ENCODE peak calls at places on chromosomes 4 and X, in eight cellular contexts. One of them, this sample, is unnamed. For H3K4me1, the result is how much of the 10 kb centered on the place peaks cover.

GRCh38 chr4:107858158-107858742 is 33.5 kb downstream of the SGMS2 start:
- DNase-seq in neural progenitor cell: no peak
- DNase-seq in right cardiac atrium: no peak
- DNase-seq in CD4-positive, alpha-beta memory T cell: no peak
- DNase-seq in heart right ventricle: no peak
- DNase-seq in Peyer's patch: no peak
- DNase-seq in uterus: no peak
- DNase-seq in fibroblast of lung: no peak
- DNase-seq in this sample: no peak

GRCh38 chrX:16185725-16186136 is 18.4 kb downstream of the MAGEB17 start:
- DNase-seq in neural progenitor cell: no peak
- DNase-seq in right cardiac atrium: no peak
- DNase-seq in CD4-positive, alpha-beta memory T cell: no peak
- DNase-seq in heart right ventricle: no peak
- DNase-seq in Peyer's patch: no peak
- DNase-seq in uterus: no peak
- DNase-seq in fibroblast of lung: peak
- DNase-seq in this sample: no peak

GRCh38 chr4:36844448-36844847 is 400.1 kb upstream of the NWD2 start:
- DNase-seq in neural progenitor cell: no peak
- DNase-seq in right cardiac atrium: no peak
- DNase-seq in CD4-positive, alpha-beta memory T cell: no peak
- DNase-seq in heart right ventricle: no peak
- DNase-seq in Peyer's patch: no peak
- DNase-seq in uterus: no peak
- DNase-seq in fibroblast of lung: no peak
- DNase-seq in this sample: no peak

GRCh38 chrX:9532349-9532748 is 67.5 kb downstream of the TBL1X start:
- DNase-seq in neural progenitor cell: no peak
- DNase-seq in right cardiac atrium: peak
- DNase-seq in CD4-positive, alpha-beta memory T cell: no peak
- DNase-seq in heart right ventricle: peak
- DNase-seq in Peyer's patch: no peak
- DNase-seq in uterus: peak
- DNase-seq in fibroblast of lung: no peak
- DNase-seq in this sample: peak

GRCh38 chrX:54166915-54167314 is 16.1 kb downstream of the FAM120C start:
- DNase-seq in neural progenitor cell: no peak
- DNase-seq in right cardiac atrium: no peak
- DNase-seq in CD4-positive, alpha-beta memory T cell: no peak
- DNase-seq in heart right ventricle: no peak
- DNase-seq in Peyer's patch: no peak
- DNase-seq in uterus: no peak
- DNase-seq in fibroblast of lung: peak
- DNase-seq in this sample: no peak

GRCh38 chr4:125085-125820 is 952 bp downstream of the ZNF718 start:
- DNase-seq in neural progenitor cell: peak
- DNase-seq in right cardiac atrium: peak
- DNase-seq in CD4-positive, alpha-beta memory T cell: no peak
- DNase-seq in heart right ventricle: peak
- DNase-seq in Peyer's patch: peak
- DNase-seq in uterus: no peak
- DNase-seq in fibroblast of lung: peak
- DNase-seq in this sample: peak

GRCh38 chr4:114495471-114495928 is 103.1 kb upstream of the UGT8 start:
- DNase-seq in neural progenitor cell: peak
- DNase-seq in right cardiac atrium: no peak
- DNase-seq in CD4-positive, alpha-beta memory T cell: no peak
- DNase-seq in heart right ventricle: no peak
- DNase-seq in Peyer's patch: no peak
- DNase-seq in uterus: no peak
- DNase-seq in fibroblast of lung: no peak
- DNase-seq in this sample: peak

GRCh38 chr4:138401330-138401729 is 159.2 kb upstream of the SLC7A11 start:
- DNase-seq in neural progenitor cell: no peak
- DNase-seq in right cardiac atrium: peak
- DNase-seq in CD4-positive, alpha-beta memory T cell: no peak
- DNase-seq in heart right ventricle: peak
- DNase-seq in Peyer's patch: no peak
- DNase-seq in uterus: peak
- DNase-seq in fibroblast of lung: peak
- DNase-seq in this sample: peak

GRCh38 chr4:82431026-82431745 is 796 bp downstream of the ENOPH1 start:
- DNase-seq in neural progenitor cell: no peak
- DNase-seq in right cardiac atrium: peak
- DNase-seq in CD4-positive, alpha-beta memory T cell: peak
- DNase-seq in heart right ventricle: peak
- DNase-seq in Peyer's patch: peak
- DNase-seq in uterus: no peak
- DNase-seq in fibroblast of lung: no peak
- DNase-seq in this sample: no peak

GRCh38 chr4:107877361-107877760 is 52.6 kb downstream of the SGMS2 start:
- DNase-seq in neural progenitor cell: no peak
- DNase-seq in right cardiac atrium: no peak
- DNase-seq in CD4-positive, alpha-beta memory T cell: no peak
- DNase-seq in heart right ventricle: no peak
- DNase-seq in Peyer's patch: no peak
- DNase-seq in uterus: no peak
- DNase-seq in fibroblast of lung: no peak
- DNase-seq in this sample: no peak

GRCh38 chrX:33324099-33324498 is 112.8 kb upstream of the DMD start:
- DNase-seq in neural progenitor cell: peak
- DNase-seq in right cardiac atrium: no peak
- DNase-seq in CD4-positive, alpha-beta memory T cell: no peak
- DNase-seq in heart right ventricle: no peak
- DNase-seq in Peyer's patch: no peak
- DNase-seq in uterus: no peak
- DNase-seq in fibroblast of lung: no peak
- DNase-seq in this sample: no peak

DNA sequence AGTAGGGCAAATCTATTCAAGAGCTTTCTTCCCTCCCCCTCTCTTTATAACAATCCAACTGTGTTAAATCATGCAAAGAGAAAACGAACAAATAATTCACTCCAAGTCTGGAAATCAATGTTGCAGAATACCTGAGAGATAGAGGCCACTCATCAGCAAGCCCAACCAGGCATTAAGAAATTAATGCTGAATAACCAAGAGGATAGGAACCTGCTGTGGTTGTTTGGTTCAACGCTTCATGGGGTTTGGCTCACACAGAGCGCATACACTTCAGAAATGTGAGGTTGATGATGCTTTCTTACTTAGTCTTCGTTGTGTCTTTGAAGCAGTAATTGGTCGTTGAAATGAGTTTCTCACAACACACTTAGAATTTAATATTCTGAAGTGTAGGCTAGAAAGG is 1540.0 kb upstream of the PABPC4L start:
- DNase-seq in neural progenitor cell: peak
- DNase-seq in right cardiac atrium: no peak
- DNase-seq in CD4-positive, alpha-beta memory T cell: no peak
- DNase-seq in heart right ventricle: no peak
- DNase-seq in Peyer's patch: no peak
- DNase-seq in uterus: no peak
- DNase-seq in fibroblast of lung: no peak
- DNase-seq in this sample: no peak
- H3K4me1 ChIP-seq in neural progenitor cell: under half
- H3K4me1 ChIP-seq in right cardiac atrium: under half
- H3K4me1 ChIP-seq in CD4-positive, alpha-beta memory T cell: under half
- H3K4me1 ChIP-seq in heart right ventricle: under half
- H3K4me1 ChIP-seq in Peyer's patch: under half
- H3K4me1 ChIP-seq in uterus: under half
- H3K4me1 ChIP-seq in fibroblast of lung: under half
- H3K4me1 ChIP-seq in this sample: under half

GRCh38 chr4:7208509-7209451 is 16.4 kb downstream of the SORCS2 start:
- DNase-seq in neural progenitor cell: no peak
- DNase-seq in right cardiac atrium: peak
- DNase-seq in CD4-positive, alpha-beta memory T cell: no peak
- DNase-seq in heart right ventricle: no peak
- DNase-seq in Peyer's patch: no peak
- DNase-seq in uterus: no peak
- DNase-seq in fibroblast of lung: no peak
- DNase-seq in this sample: no peak

GRCh38 chr4:7212101-7212674 is 19.9 kb downstream of the SORCS2 start:
- DNase-seq in neural progenitor cell: no peak
- DNase-seq in right cardiac atrium: no peak
- DNase-seq in CD4-positive, alpha-beta memory T cell: no peak
- DNase-seq in heart right ventricle: no peak
- DNase-seq in Peyer's patch: no peak
- DNase-seq in uterus: no peak
- DNase-seq in fibroblast of lung: no peak
- DNase-seq in this sample: no peak

GRCh38 chr4:7210818-7211217 is 18.5 kb downstream of the SORCS2 start:
- DNase-seq in neural progenitor cell: no peak
- DNase-seq in right cardiac atrium: no peak
- DNase-seq in CD4-positive, alpha-beta memory T cell: no peak
- DNase-seq in heart right ventricle: no peak
- DNase-seq in Peyer's patch: no peak
- DNase-seq in uterus: peak
- DNase-seq in fibroblast of lung: peak
- DNase-seq in this sample: no peak

GRCh38 chr4:7207791-7208231 is 15.5 kb downstream of the SORCS2 start:
- DNase-seq in neural progenitor cell: no peak
- DNase-seq in right cardiac atrium: peak
- DNase-seq in CD4-positive, alpha-beta memory T cell: no peak
- DNase-seq in heart right ventricle: no peak
- DNase-seq in Peyer's patch: no peak
- DNase-seq in uterus: peak
- DNase-seq in fibroblast of lung: no peak
- DNase-seq in this sample: no peak

GRCh38 chr4:7209699-7210098 is 17.4 kb downstream of the SORCS2 start:
- DNase-seq in neural progenitor cell: no peak
- DNase-seq in right cardiac atrium: peak
- DNase-seq in CD4-positive, alpha-beta memory T cell: no peak
- DNase-seq in heart right ventricle: no peak
- DNase-seq in Peyer's patch: no peak
- DNase-seq in uterus: no peak
- DNase-seq in fibroblast of lung: no peak
- DNase-seq in this sample: no peak
- H3K4me1 ChIP-seq in neural progenitor cell: under half
- H3K4me1 ChIP-seq in right cardiac atrium: under half
- H3K4me1 ChIP-seq in CD4-positive, alpha-beta memory T cell: under half
- H3K4me1 ChIP-seq in heart right ventricle: under half
- H3K4me1 ChIP-seq in Peyer's patch: under half
- H3K4me1 ChIP-seq in uterus: under half
- H3K4me1 ChIP-seq in fibroblast of lung: under half
- H3K4me1 ChIP-seq in this sample: under half

DNA sequence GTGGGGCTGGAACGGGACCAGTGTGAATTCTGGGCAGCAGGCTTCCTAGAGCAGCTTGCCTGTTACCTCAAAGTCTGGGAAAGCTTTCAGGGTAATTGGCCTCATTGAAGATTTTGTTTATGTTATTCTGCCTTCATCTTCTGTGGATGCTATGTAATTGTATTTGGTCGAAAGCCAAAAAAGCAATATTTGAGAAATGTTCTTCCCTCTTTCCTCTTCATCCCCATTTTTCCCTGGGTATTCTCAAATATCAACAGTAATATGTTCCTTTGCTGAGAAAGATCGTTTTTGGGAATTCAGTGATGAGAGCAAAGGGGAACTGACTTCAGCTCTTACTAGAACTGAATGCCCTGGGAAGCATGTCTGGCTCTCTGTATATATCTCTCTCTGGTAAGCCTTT is 13.0 kb downstream of the TMEM131L start:
- DNase-seq in neural progenitor cell: no peak
- DNase-seq in right cardiac atrium: no peak
- DNase-seq in CD4-positive, alpha-beta memory T cell: no peak
- DNase-seq in heart right ventricle: no peak
- DNase-seq in Peyer's patch: no peak
- DNase-seq in uterus: no peak
- DNase-seq in fibroblast of lung: peak
- DNase-seq in this sample: no peak
- H3K4me1 ChIP-seq in neural progenitor cell: under half
- H3K4me1 ChIP-seq in right cardiac atrium: under half
- H3K4me1 ChIP-seq in CD4-positive, alpha-beta memory T cell: half or more
- H3K4me1 ChIP-seq in heart right ventricle: under half
- H3K4me1 ChIP-seq in Peyer's patch: under half
- H3K4me1 ChIP-seq in uterus: under half
- H3K4me1 ChIP-seq in fibroblast of lung: under half
- H3K4me1 ChIP-seq in this sample: under half

GRCh38 chrX:48957477-48957826 is at the start of gene OTUD5:
- DNase-seq in neural progenitor cell: no peak
- DNase-seq in right cardiac atrium: no peak
- DNase-seq in CD4-positive, alpha-beta memory T cell: peak
- DNase-seq in heart right ventricle: peak
- DNase-seq in Peyer's patch: peak
- DNase-seq in uterus: peak
- DNase-seq in fibroblast of lung: no peak
- DNase-seq in this sample: peak

GRCh38 chrX:48958635-48959094 is 1.3 kb upstream of the OTUD5 start:
- DNase-seq in neural progenitor cell: peak
- DNase-seq in right cardiac atrium: peak
- DNase-seq in CD4-positive, alpha-beta memory T cell: no peak
- DNase-seq in heart right ventricle: peak
- DNase-seq in Peyer's patch: no peak
- DNase-seq in uterus: peak
- DNase-seq in fibroblast of lung: peak
- DNase-seq in this sample: no peak

GRCh38 chrX:48956728-48957414 is 536 bp downstream of the OTUD5 start:
- DNase-seq in neural progenitor cell: peak
- DNase-seq in right cardiac atrium: peak
- DNase-seq in CD4-positive, alpha-beta memory T cell: peak
- DNase-seq in heart right ventricle: no peak
- DNase-seq in Peyer's patch: no peak
- DNase-seq in uterus: peak
- DNase-seq in fibroblast of lung: no peak
- DNase-seq in this sample: peak

GRCh38 chrX:48960291-48960690 is 2.9 kb upstream of the OTUD5 start:
- DNase-seq in neural progenitor cell: no peak
- DNase-seq in right cardiac atrium: no peak
- DNase-seq in CD4-positive, alpha-beta memory T cell: no peak
- DNase-seq in heart right ventricle: no peak
- DNase-seq in Peyer's patch: peak
- DNase-seq in uterus: no peak
- DNase-seq in fibroblast of lung: no peak
- DNase-seq in this sample: no peak

DNA sequence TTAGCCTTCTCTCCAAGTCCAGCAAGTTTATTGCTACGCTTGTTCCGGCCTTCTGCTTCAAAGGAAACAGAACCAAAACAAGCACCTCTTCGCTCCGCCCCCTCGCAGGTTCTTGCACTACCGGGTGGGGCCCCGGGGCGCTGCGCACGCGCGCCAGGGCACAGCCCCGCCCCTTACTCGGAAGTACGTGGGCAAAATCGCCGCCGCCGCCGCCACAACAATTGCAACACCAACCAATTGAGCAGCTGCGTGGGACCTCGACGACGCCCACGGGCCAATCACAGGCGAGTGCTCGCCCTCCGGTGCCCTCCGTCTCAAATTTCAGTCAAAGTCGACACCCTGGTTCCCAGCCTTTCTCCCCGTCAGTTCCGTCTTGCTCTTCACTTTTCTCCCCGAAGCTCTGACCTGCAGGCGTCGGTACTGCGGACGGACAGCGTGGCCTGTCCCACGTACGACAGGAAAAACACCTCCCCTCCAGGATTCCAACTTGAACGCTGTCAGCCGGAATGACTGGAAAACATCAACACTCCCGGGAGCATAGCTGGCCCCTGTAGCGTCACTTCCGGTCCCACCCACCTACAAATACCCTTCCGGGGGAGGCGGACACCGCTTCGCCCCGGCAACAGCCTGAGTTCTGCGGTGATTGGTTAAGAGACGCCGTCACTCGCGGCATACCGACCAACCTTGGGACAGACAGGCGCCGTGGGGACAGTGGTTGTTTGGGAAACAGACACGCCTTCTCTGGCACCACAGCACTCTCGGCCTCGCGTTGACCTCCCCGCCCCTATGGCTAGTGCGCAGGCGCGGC is 624 bp upstream of the OTUD5 start:
- DNase-seq in neural progenitor cell: peak
- DNase-seq in right cardiac atrium: peak
- DNase-seq in CD4-positive, alpha-beta memory T cell: peak
- DNase-seq in heart right ventricle: peak
- DNase-seq in Peyer's patch: peak
- DNase-seq in uterus: peak
- DNase-seq in fibroblast of lung: peak
- DNase-seq in this sample: peak
- H3K4me1 ChIP-seq in neural progenitor cell: under half
- H3K4me1 ChIP-seq in right cardiac atrium: under half
- H3K4me1 ChIP-seq in CD4-positive, alpha-beta memory T cell: under half
- H3K4me1 ChIP-seq in heart right ventricle: under half
- H3K4me1 ChIP-seq in Peyer's patch: under half
- H3K4me1 ChIP-seq in uterus: under half
- H3K4me1 ChIP-seq in fibroblast of lung: under half
- H3K4me1 ChIP-seq in this sample: under half